ENCODE peak calls at places on chromosome 4, in ten cellular contexts. Q is Peyer's patch, N is esophagus squamous epithelium, X is AG04449, H is lower leg skin, K is brain microvascular endothelial cell, E is mammary epithelial cell, C is K562, Y is stomach, A is IMR-90. D is an unnamed sample.

GRCh38 chr4:3710451-3711182 is 55.6 kb upstream of the ADRA2C start:
- DNase-seq in E (no peak), N (no peak), Q (no peak), A (no peak), X (no peak), Y (no peak), H (no peak), K (no peak), C (no peak), D (no peak)

GRCh38 chr4:53459548-53459947 is 82.1 kb downstream of the FIP1L1 start:
- DNase-seq in H (no peak), X (no peak), E (no peak), Y (no peak), A (peak), C (no peak), Q (no peak), K (peak), N (no peak), D (no peak)

GRCh38 chr4:24003476-24003875 is 113.6 kb upstream of the PPARGC1A start:
- DNase-seq in H (no peak), E (no peak), K (no peak), Q (no peak), N (no peak), A (no peak), C (no peak), Y (no peak), X (no peak), D (no peak)

GRCh38 chr4:179817317-179817716 is 2375.1 kb upstream of the AGA start:
- DNase-seq in H (no peak), A (no peak), E (no peak), C (no peak), K (no peak), Q (no peak), X (no peak), N (no peak), Y (no peak), D (no peak)

GRCh38 chr4:85081196-85081595 is 114.7 kb upstream of the WDFY3 start:
- DNase-seq in E (no peak), A (no peak), X (no peak), Q (no peak), C (no peak), K (no peak), Y (no peak), N (no peak), H (no peak), D (no peak)

GRCh38 chr4:110224142-110224541 is 25.7 kb upstream of the ELOVL6 start:
- DNase-seq in Q (no peak), X (no peak), C (no peak), K (no peak), N (no peak), E (no peak), Y (no peak), A (no peak), H (no peak), D (no peak)

GRCh38 chr4:156746111-156746510 is 225.5 kb downstream of the PDGFC start:
- DNase-seq in E (no peak), A (no peak), C (no peak), Q (no peak), X (no peak), H (no peak), Y (no peak), K (no peak), N (no peak), D (no peak)

GRCh38 chr4:186624951-186625350 is 69.6 kb upstream of the MTNR1A start:
- DNase-seq in A (peak), C (no peak), X (peak), E (no peak), N (no peak), H (no peak), Q (no peak), K (peak), Y (no peak), D (peak)

GRCh38 chr4:90183254-90183653 is 56.1 kb downstream of the CCSER1 start:
- DNase-seq in E (no peak), X (no peak), Q (no peak), H (no peak), N (no peak), K (no peak), A (no peak), Y (no peak), C (no peak), D (no peak)

GRCh38 chr4:123825596-123826291 is 429.1 kb downstream of the SPRY1 start:
- DNase-seq in Q (no peak), C (no peak), E (peak), Y (no peak), H (no peak), A (peak), N (no peak), X (no peak), K (peak), D (no peak)

DNA sequence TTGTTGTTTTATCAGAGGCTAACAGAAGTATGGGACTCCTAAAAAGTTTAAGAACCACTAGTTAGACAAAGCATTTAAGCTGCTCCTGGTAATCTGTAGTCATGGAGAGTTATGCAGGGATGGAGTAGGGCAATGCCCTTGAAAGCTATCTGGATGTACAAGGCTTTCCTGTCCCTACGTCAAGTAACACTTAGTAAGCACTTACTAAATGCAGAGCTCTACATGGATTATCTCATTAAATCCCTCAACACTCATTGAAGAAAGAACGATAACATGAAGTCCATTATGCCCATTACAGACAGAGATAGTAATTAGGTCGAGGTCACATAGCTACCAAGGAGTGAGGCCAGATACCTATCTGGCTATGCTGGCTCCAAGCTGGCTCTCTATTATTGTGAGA is 33.2 kb downstream of the PPEF2 start:
- DNase-seq in C (no peak), A (no peak), H (no peak), K (no peak), Y (no peak), E (no peak), Q (no peak), N (no peak), X (no peak), D (no peak)
- H3K4me3 ChIP-seq in C (no peak), A (no peak), H (no peak), K (no peak), Y (no peak), E (no peak), Q (no peak), N (no peak), X (no peak), D (no peak)

GRCh38 chr4:131531087-131531486 is 1618.0 kb upstream of the PCDH10 start:
- DNase-seq in N (no peak), Q (no peak), K (no peak), A (no peak), X (no peak), E (no peak), Y (no peak), C (no peak), H (no peak), D (no peak)
- TF ChIP-seq CTCF in N (no peak), Q (no peak), K (no peak), A (no peak), X (no peak), E (no peak), Y (no peak), C (no peak), H (no peak), D (no peak)

GRCh38 chr4:73853246-73853704 is at the start of gene PF4V1:
- DNase-seq in E (no peak), Y (peak), H (no peak), A (no peak), C (no peak), K (no peak), Q (no peak), X (no peak), N (no peak), D (no peak)
- H3K4me3 ChIP-seq in E (no peak), Y (peak), H (no peak), A (no peak), C (no peak), K (peak), Q (peak), X (peak), N (peak), D (no peak)

DNA sequence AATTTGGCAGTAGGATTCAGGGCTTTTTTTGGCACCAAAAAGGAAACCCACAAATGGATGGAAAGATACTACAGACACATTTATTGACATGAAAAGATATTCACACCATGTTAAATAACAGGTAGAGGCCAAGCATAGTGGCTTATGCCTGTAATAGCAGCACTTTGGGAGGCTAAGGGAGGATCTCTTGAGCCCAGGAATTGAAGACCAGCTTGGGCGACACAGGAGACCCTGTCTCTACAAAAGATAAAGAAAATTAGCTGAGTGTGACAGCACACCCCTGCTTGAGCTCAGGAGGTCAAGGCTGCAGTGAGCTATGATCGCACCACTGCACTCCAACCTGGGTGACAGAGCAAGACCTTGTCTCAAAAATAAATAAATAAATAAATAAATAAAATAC is 60.5 kb downstream of the TNIP2 start:
- DNase-seq in Q (no peak), A (no peak), X (no peak), Y (no peak), N (no peak), H (no peak), E (no peak), C (no peak), K (no peak), D (no peak)
- TF ChIP-seq CTCF in Q (no peak), A (no peak), X (no peak), Y (no peak), N (no peak), H (no peak), E (no peak), C (no peak), K (no peak), D (no peak)

D was measured in AG09309.